ENCODE peak calls at places on chromosomes 5 and 9, in five cellular contexts. A is nucleus accumbens, L is nephron progenitor cell, P is astrocyte of the spinal cord, C is T-helper 1 cell. V is an unnamed sample.

GRCh38 chr5:133251296-133252132 is 199.7 kb downstream of the HSPA4 start:
- DNase-seq in A (no peak), L (no peak), P (no peak), C (no peak), V (peak; percentile 81)

GRCh38 chr9:127452481-127453092 is 1.3 kb downstream of the LRSAM1 start:
- DNase-seq in A (no peak), L (no peak), P (peak; percentile 8), C (no peak), V (peak; percentile 91)

GRCh38 chr5:38250752-38251448 is 7.5 kb upstream of the EGFLAM start:
- DNase-seq in A (no peak), L (no peak), P (no peak), C (no peak), V (no peak)

GRCh38 chr9:115999498-115999897 is 154.1 kb upstream of the PAPPA start:
- DNase-seq in A (no peak), L (no peak), P (peak; percentile 44), C (no peak), V (no peak)

GRCh38 chr9:124281934-124282351 is 24.2 kb downstream of the NEK6 start:
- DNase-seq in A (peak; percentile 24), L (no peak), P (peak; percentile 74), C (no peak), V (peak; percentile 51)

GRCh38 chr5:33315170-33315569 is 125.6 kb upstream of the TARS1 start:
- DNase-seq in A (no peak), L (no peak), P (peak; percentile 42), C (no peak), V (no peak)

GRCh38 chr5:168734657-168735344 is 155.6 kb upstream of the PANK3 start:
- DNase-seq in A (no peak), L (no peak), P (no peak), C (no peak), V (no peak)

GRCh38 chr5:32651638-32652037 is 59.5 kb upstream of the NPR3 start:
- DNase-seq in A (no peak), L (no peak), P (no peak), C (no peak), V (no peak)

GRCh38 chr9:88824711-88825110 is 166.6 kb upstream of the S1PR3 start:
- DNase-seq in A (no peak), L (no peak), P (no peak), C (no peak), V (no peak)

GRCh38 chr5:84393969-84394368 is 9.3 kb upstream of the EDIL3 start:
- DNase-seq in A (no peak), L (no peak), P (peak; percentile 91), C (no peak), V (no peak)

GRCh38 chr5:79935992-79936643 is 54.9 kb downstream of the MTX3 start:
- DNase-seq in A (peak; percentile 24), L (no peak), P (no peak), C (no peak), V (no peak)

GRCh38 chr5:38994329-38994927 is 79.8 kb downstream of the RICTOR start:
- DNase-seq in A (no peak), L (no peak), P (peak; percentile 73), C (peak; percentile 15), V (no peak)

GRCh38 chr9:21994996-21995651 is 533 bp downstream of the CDKN2B-AS1 start:
- DNase-seq in A (peak; percentile 31), L (peak; percentile 70), P (peak; percentile 81), C (peak; percentile 90), V (peak; percentile 69)

GRCh38 chr9:112378441-112379176 is 1.3 kb upstream of the HSDL2 start:
- DNase-seq in A (no peak), L (no peak), P (no peak), C (peak; percentile 19), V (no peak)

GRCh38 chr9:70421272-70422180 is 7.1 kb upstream of the KLF9 start:
- DNase-seq in A (peak; percentile 73), L (no peak), P (peak; percentile 55), C (no peak), V (no peak)

GRCh38 chr9:113892861-113893491 is 16.9 kb downstream of the ZNF618 start:
- DNase-seq in A (no peak), L (no peak), P (no peak), C (no peak), V (no peak)

GRCh38 chr5:50969207-50970145 is 303.0 kb downstream of the PARP8 start:
- DNase-seq in A (peak; percentile 52), L (peak; percentile 50), P (no peak), C (no peak), V (no peak)

GRCh38 chr5:153276151-153276550 is 214.3 kb upstream of the GRIA1 start:
- DNase-seq in A (no peak), L (peak; percentile 86), P (peak; percentile 13), C (no peak), V (no peak)

V was measured in stomach.